ENCODE peak calls at places on chromosomes 7 and 10, in six cellular contexts. One of them, this sample, is unnamed.

GRCh38 chr10:97135464-97135863 is 50.3 kb downstream of the SLIT1 start:
- DNase-seq in H9: no peak
- DNase-seq in mesendoderm: no peak
- DNase-seq in H1: no peak
- DNase-seq in IMR-90: no peak
- DNase-seq in neuronal stem cell: no peak
- DNase-seq in this sample: no peak

GRCh38 chr10:79498431-79498830 is 13.9 kb upstream of the EIF5AL1 start:
- DNase-seq in H1: no peak
- DNase-seq in mesendoderm: peak
- DNase-seq in IMR-90: no peak
- DNase-seq in H9: no peak
- DNase-seq in neuronal stem cell: no peak
- DNase-seq in this sample: no peak

GRCh38 chr7:144907577-144907976 is 71.7 kb upstream of the TPK1 start:
- DNase-seq in H1: no peak
- DNase-seq in H9: no peak
- DNase-seq in neuronal stem cell: no peak
- DNase-seq in IMR-90: no peak
- DNase-seq in mesendoderm: no peak
- DNase-seq in this sample: no peak

GRCh38 chr7:45080265-45080957 is 8.4 kb downstream of the NACAD start:
- DNase-seq in IMR-90: no peak
- DNase-seq in H1: no peak
- DNase-seq in H9: peak
- DNase-seq in neuronal stem cell: no peak
- DNase-seq in mesendoderm: no peak
- DNase-seq in this sample: no peak

GRCh38 chr10:86244296-86244695 is 122.3 kb downstream of the GRID1 start:
- DNase-seq in H1: no peak
- DNase-seq in neuronal stem cell: no peak
- DNase-seq in mesendoderm: no peak
- DNase-seq in IMR-90: no peak
- DNase-seq in H9: no peak
- DNase-seq in this sample: no peak

GRCh38 chr10:60382946-60383681 is 6.6 kb downstream of the ANK3 start:
- DNase-seq in IMR-90: peak
- DNase-seq in H1: no peak
- DNase-seq in H9: no peak
- DNase-seq in neuronal stem cell: no peak
- DNase-seq in mesendoderm: no peak
- DNase-seq in this sample: peak

GRCh38 chr7:108211382-108212201 is 81.4 kb upstream of the LAMB4 start:
- DNase-seq in H9: peak
- DNase-seq in IMR-90: peak
- DNase-seq in neuronal stem cell: no peak
- DNase-seq in mesendoderm: peak
- DNase-seq in H1: no peak
- DNase-seq in this sample: peak

GRCh38 chr10:78365711-78366110 is 332.0 kb downstream of the RPS24 start:
- DNase-seq in mesendoderm: peak
- DNase-seq in H9: no peak
- DNase-seq in H1: no peak
- DNase-seq in neuronal stem cell: no peak
- DNase-seq in IMR-90: peak
- DNase-seq in this sample: peak

GRCh38 chr10:93211989-93212388 is 138.3 kb downstream of the CYP26A1 start:
- DNase-seq in IMR-90: no peak
- DNase-seq in mesendoderm: no peak
- DNase-seq in H9: no peak
- DNase-seq in H1: no peak
- DNase-seq in neuronal stem cell: no peak
- DNase-seq in this sample: no peak

GRCh38 chr10:15120523-15120922 is 23.4 kb downstream of the RPP38 start:
- DNase-seq in H1: no peak
- DNase-seq in mesendoderm: no peak
- DNase-seq in H9: no peak
- DNase-seq in IMR-90: peak
- DNase-seq in neuronal stem cell: no peak
- DNase-seq in this sample: no peak

GRCh38 chr7:117784315-117784714 is 88.9 kb downstream of the CTTNBP2 start:
- DNase-seq in H9: no peak
- DNase-seq in H1: no peak
- DNase-seq in neuronal stem cell: no peak
- DNase-seq in mesendoderm: no peak
- DNase-seq in IMR-90: no peak
- DNase-seq in this sample: no peak

GRCh38 chr10:73577788-73578187 is 13.4 kb downstream of the USP54 start:
- DNase-seq in H1: no peak
- DNase-seq in IMR-90: peak
- DNase-seq in H9: no peak
- DNase-seq in mesendoderm: peak
- DNase-seq in neuronal stem cell: no peak
- DNase-seq in this sample: no peak

GRCh38 chr10:58846856-58847255 is 329.6 kb upstream of the PHYHIPL start:
- DNase-seq in H1: no peak
- DNase-seq in mesendoderm: no peak
- DNase-seq in H9: no peak
- DNase-seq in IMR-90: no peak
- DNase-seq in neuronal stem cell: no peak
- DNase-seq in this sample: no peak

GRCh38 chr10:86182150-86182549 is 184.4 kb downstream of the GRID1 start:
- DNase-seq in H9: no peak
- DNase-seq in H1: no peak
- DNase-seq in IMR-90: no peak
- DNase-seq in mesendoderm: no peak
- DNase-seq in neuronal stem cell: no peak
- DNase-seq in this sample: no peak

GRCh38 chr10:72134785-72135765 is 46.7 kb upstream of the SPOCK2 start:
- DNase-seq in H9: no peak
- DNase-seq in IMR-90: no peak
- DNase-seq in H1: no peak
- DNase-seq in neuronal stem cell: no peak
- DNase-seq in mesendoderm: no peak
- DNase-seq in this sample: no peak

GRCh38 chr7:111855161-111855841 is 293.0 kb upstream of the IMMP2L start:
- DNase-seq in IMR-90: peak
- DNase-seq in H1: no peak
- DNase-seq in mesendoderm: peak
- DNase-seq in H9: peak
- DNase-seq in neuronal stem cell: peak
- DNase-seq in this sample: peak

GRCh38 chr10:122417667-122418066 is 36.8 kb upstream of the ARMS2 start:
- DNase-seq in neuronal stem cell: no peak
- DNase-seq in IMR-90: no peak
- DNase-seq in H1: no peak
- DNase-seq in H9: no peak
- DNase-seq in mesendoderm: no peak
- DNase-seq in this sample: no peak

GRCh38 chr10:5551531-5552375 is 27.0 kb downstream of the CALML3 start:
- DNase-seq in H9: no peak
- DNase-seq in mesendoderm: no peak
- DNase-seq in IMR-90: peak
- DNase-seq in H1: no peak
- DNase-seq in neuronal stem cell: no peak
- DNase-seq in this sample: peak

GRCh38 chr10:118908487-118909280 is 120.8 kb upstream of the NANOS1 start:
- DNase-seq in H1: no peak
- DNase-seq in IMR-90: no peak
- DNase-seq in mesendoderm: peak
- DNase-seq in H9: no peak
- DNase-seq in neuronal stem cell: no peak
- DNase-seq in this sample: no peak

GRCh38 chr7:26097837-26098668 is 53.9 kb upstream of the NFE2L3 start:
- DNase-seq in neuronal stem cell: no peak
- DNase-seq in H1: no peak
- DNase-seq in H9: no peak
- DNase-seq in IMR-90: no peak
- DNase-seq in mesendoderm: no peak
- DNase-seq in this sample: no peak

GRCh38 chr10:24894728-24895127 is 57.7 kb downstream of the PRTFDC1 start:
- DNase-seq in mesendoderm: no peak
- DNase-seq in neuronal stem cell: no peak
- DNase-seq in H9: no peak
- DNase-seq in H1: no peak
- DNase-seq in IMR-90: no peak
- DNase-seq in this sample: no peak

GRCh38 chr10:24894309-24894708 is 58.1 kb downstream of the PRTFDC1 start:
- DNase-seq in H1: no peak
- DNase-seq in neuronal stem cell: no peak
- DNase-seq in H9: no peak
- DNase-seq in IMR-90: peak
- DNase-seq in mesendoderm: no peak
- DNase-seq in this sample: peak

GRCh38 chr10:24898501-24898900 is 53.9 kb downstream of the PRTFDC1 start:
- DNase-seq in IMR-90: no peak
- DNase-seq in H9: no peak
- DNase-seq in H1: no peak
- DNase-seq in mesendoderm: no peak
- DNase-seq in neuronal stem cell: no peak
- DNase-seq in this sample: no peak

GRCh38 chr10:24899571-24899970 is 52.8 kb downstream of the PRTFDC1 start:
- DNase-seq in IMR-90: no peak
- DNase-seq in mesendoderm: no peak
- DNase-seq in H1: no peak
- DNase-seq in neuronal stem cell: no peak
- DNase-seq in H9: no peak
- DNase-seq in this sample: no peak

GRCh38 chr10:24897326-24897926 is 55.0 kb downstream of the PRTFDC1 start:
- DNase-seq in H9: no peak
- DNase-seq in mesendoderm: peak
- DNase-seq in H1: no peak
- DNase-seq in neuronal stem cell: no peak
- DNase-seq in IMR-90: peak
- DNase-seq in this sample: peak
- H2BK15ac ChIP-seq in H9: no peak
- H2BK15ac ChIP-seq in mesendoderm: peak
- H2BK15ac ChIP-seq in H1: no peak
- H2BK15ac ChIP-seq in neuronal stem cell: no peak
- H2BK15ac ChIP-seq in IMR-90: no peak
- H2BK15ac ChIP-seq in this sample: no peak

GRCh38 chr7:138974103-138974502 is 7.1 kb downstream of the KIAA1549 start:
- DNase-seq in H9: no peak
- DNase-seq in IMR-90: no peak
- DNase-seq in mesendoderm: no peak
- DNase-seq in H1: no peak
- DNase-seq in neuronal stem cell: no peak
- DNase-seq in this sample: no peak
- H2BK120ac ChIP-seq in H9: no peak
- H2BK120ac ChIP-seq in IMR-90: no peak
- H2BK120ac ChIP-seq in mesendoderm: no peak
- H2BK120ac ChIP-seq in H1: peak
- H2BK120ac ChIP-seq in neuronal stem cell: no peak
- H2BK120ac ChIP-seq in this sample: no peak

DNA sequence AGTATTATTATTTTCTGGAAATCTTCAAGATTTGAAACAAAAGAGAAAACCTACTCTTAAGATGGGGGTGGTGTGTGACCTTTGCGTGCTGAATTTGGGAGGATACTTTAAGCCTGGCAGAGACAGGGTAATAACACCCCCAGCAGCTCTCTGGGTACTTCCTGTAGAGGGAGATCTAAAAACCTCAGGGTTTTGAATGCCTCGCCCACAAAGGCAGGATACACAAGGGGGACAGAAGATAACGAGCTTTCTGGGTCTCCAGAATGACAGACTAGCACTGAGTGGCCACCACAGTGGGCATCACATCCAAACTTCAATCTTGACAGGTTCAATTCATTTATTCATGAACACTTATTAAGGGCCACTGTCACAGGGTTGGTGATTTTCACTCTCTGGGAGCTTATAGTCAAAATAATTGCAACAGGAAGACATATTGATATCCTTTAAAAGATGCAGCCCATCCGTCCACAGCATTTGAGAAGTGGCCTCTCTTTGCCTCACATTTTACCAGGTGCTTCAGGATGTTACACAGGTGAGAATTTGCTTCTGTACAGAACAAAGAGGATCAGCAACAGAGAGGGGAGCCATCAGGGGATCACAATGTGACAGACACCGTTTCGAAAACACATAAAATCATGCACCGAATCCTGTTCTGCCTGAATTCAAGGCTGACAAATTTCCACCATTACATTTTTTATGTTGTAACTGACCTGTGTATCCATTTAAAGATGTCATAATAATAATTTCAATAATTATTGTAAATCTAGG is 14.3 kb downstream of the CPA1 start:
- DNase-seq in mesendoderm: no peak
- DNase-seq in IMR-90: no peak
- DNase-seq in H9: no peak
- DNase-seq in H1: no peak
- DNase-seq in neuronal stem cell: no peak
- DNase-seq in this sample: no peak
- H2BK5ac ChIP-seq in mesendoderm: no peak
- H2BK5ac ChIP-seq in IMR-90: no peak
- H2BK5ac ChIP-seq in H9: no peak
- H2BK5ac ChIP-seq in H1: no peak
- H2BK5ac ChIP-seq in neuronal stem cell: no peak
- H2BK5ac ChIP-seq in this sample: no peak

GRCh38 chr7:80587538-80587937 is 50.9 kb upstream of the CD36 start:
- DNase-seq in neuronal stem cell: no peak
- DNase-seq in mesendoderm: no peak
- DNase-seq in H1: no peak
- DNase-seq in IMR-90: no peak
- DNase-seq in H9: no peak
- DNase-seq in this sample: no peak
- H2BK15ac ChIP-seq in neuronal stem cell: no peak
- H2BK15ac ChIP-seq in mesendoderm: no peak
- H2BK15ac ChIP-seq in H1: no peak
- H2BK15ac ChIP-seq in IMR-90: no peak
- H2BK15ac ChIP-seq in H9: no peak
- H2BK15ac ChIP-seq in this sample: no peak

DNA sequence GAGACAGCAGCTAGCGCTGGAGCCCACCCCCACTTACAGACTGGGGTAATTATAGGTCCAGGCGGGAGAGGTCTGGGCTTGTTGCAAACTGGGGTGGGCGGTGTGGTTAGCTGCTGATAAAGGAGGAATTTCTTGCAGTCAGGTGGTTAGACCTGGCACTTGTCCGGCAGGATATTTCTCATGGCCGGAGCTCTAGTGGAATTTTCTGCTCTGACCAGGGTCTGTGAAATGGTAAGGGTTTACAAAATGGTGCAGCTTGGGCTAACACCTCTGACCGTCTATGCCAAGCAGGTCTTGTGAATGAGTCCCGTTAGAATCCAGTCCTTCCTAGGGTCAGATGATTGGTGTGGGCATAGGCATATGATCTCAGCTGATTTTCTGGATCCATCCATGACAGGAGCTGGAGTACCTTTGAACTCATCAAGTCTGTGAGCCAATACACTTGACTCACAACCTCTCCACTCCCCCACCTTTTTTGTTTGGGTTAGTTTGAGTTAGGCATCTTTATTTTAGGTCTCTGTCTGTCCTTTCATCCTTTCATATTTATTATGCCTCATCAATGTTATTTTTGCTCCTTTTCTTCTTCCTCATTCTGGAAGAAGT is 213.4 kb downstream of the SUGCT start:
- DNase-seq in neuronal stem cell: no peak
- DNase-seq in H1: no peak
- DNase-seq in IMR-90: no peak
- DNase-seq in mesendoderm: no peak
- DNase-seq in H9: no peak
- DNase-seq in this sample: no peak
- H2BK120ac ChIP-seq in neuronal stem cell: no peak
- H2BK120ac ChIP-seq in H1: no peak
- H2BK120ac ChIP-seq in IMR-90: no peak
- H2BK120ac ChIP-seq in mesendoderm: no peak
- H2BK120ac ChIP-seq in H9: no peak
- H2BK120ac ChIP-seq in this sample: no peak

This sample was measured in mesenchymal stem cell.